ENCODE peak calls at places on chromosomes 11 and 22, in six cellular contexts. L, Z, X, C, E and W are unnamed samples.

GRCh38 chr11:77710358-77710757 is 72.8 kb upstream of the CLNS1A start:
- DNase-seq in L (no peak), Z (no peak), X (no peak), C (no peak), E (no peak), W (no peak)

GRCh38 chr11:20283475-20283874 is 80.0 kb upstream of the HTATIP2 start:
- DNase-seq in L (no peak), Z (no peak), X (no peak), C (no peak), E (no peak), W (no peak)

GRCh38 chr11:78510025-78510596 is 64.6 kb downstream of the NARS2 start:
- DNase-seq in L (no peak), Z (no peak), X (no peak), C (no peak), E (no peak), W (no peak)

GRCh38 chr11:118076754-118077281 is at the start of gene TMPRSS4:
- DNase-seq in L (peak; percentile 60), Z (no peak), X (no peak), C (no peak), E (peak; percentile 58), W (peak; percentile 91)

GRCh38 chr22:37526376-37526775 is 7.2 kb upstream of the CARD10 start:
- DNase-seq in L (no peak), Z (no peak), X (no peak), C (no peak), E (no peak), W (no peak)

GRCh38 chr11:10454902-10455631 is at the start of gene AMPD3:
- DNase-seq in L (no peak), Z (no peak), X (peak; percentile 75), C (no peak), E (no peak), W (no peak)

GRCh38 chr11:71212871-71213559 is 39.4 kb downstream of the SHANK2 start:
- DNase-seq in L (no peak), Z (no peak), X (no peak), C (no peak), E (no peak), W (no peak)

GRCh38 chr11:86118201-86118600 is 49.3 kb upstream of the PICALM start:
- DNase-seq in L (no peak), Z (no peak), X (no peak), C (no peak), E (no peak), W (no peak)

GRCh38 chr11:104159356-104159755 is 4.6 kb downstream of the PDGFD start:
- DNase-seq in L (no peak), Z (no peak), X (no peak), C (no peak), E (no peak), W (no peak)

GRCh38 chr11:41392591-41392990 is 66.9 kb downstream of the LRRC4C start:
- DNase-seq in L (no peak), Z (no peak), X (no peak), C (no peak), E (no peak), W (no peak)

GRCh38 chr22:30881361-30882180 is 87.0 kb downstream of the MORC2 start:
- DNase-seq in L (peak; percentile 34), Z (peak; percentile 41), X (no peak), C (no peak), E (peak; percentile 42), W (no peak)

GRCh38 chr11:122954455-122954854 is 27.2 kb downstream of the BSX start:
- DNase-seq in L (no peak), Z (no peak), X (no peak), C (no peak), E (no peak), W (no peak)

GRCh38 chr11:104164028-104164520 is at the start of gene PDGFD:
- DNase-seq in L (peak; percentile 59), Z (peak; percentile 58), X (peak; percentile 59), C (peak; percentile 18), E (peak; percentile 80), W (peak; percentile 46)

GRCh38 chr22:26853071-26853470 is 195.7 kb downstream of the MIAT start:
- DNase-seq in L (no peak), Z (no peak), X (no peak), C (no peak), E (no peak), W (no peak)

GRCh38 chr22:46968848-46969247 is 206.4 kb downstream of the TBC1D22A start:
- DNase-seq in L (no peak), Z (no peak), X (no peak), C (no peak), E (no peak), W (no peak)

GRCh38 chr11:130217632-130218031 is 58.0 kb downstream of the ST14 start:
- DNase-seq in L (peak; percentile 21), Z (no peak), X (no peak), C (no peak), E (no peak), W (no peak)

GRCh38 chr11:7667460-7667859 is 5.8 kb downstream of the CYB5R2 start:
- DNase-seq in L (no peak), Z (no peak), X (no peak), C (no peak), E (no peak), W (no peak)

GRCh38 chr11:4560462-4560861 is 15.5 kb downstream of the OR52M1 start:
- DNase-seq in L (no peak), Z (no peak), X (no peak), C (no peak), E (no peak), W (no peak)

GRCh38 chr22:21797444-21798221 is 62.0 kb upstream of the YPEL1 start:
- DNase-seq in L (no peak), Z (no peak), X (no peak), C (no peak), E (no peak), W (no peak)

GRCh38 chr11:117239295-117239694 is 6.8 kb downstream of the RNF214 start:
- DNase-seq in L (no peak), Z (no peak), X (no peak), C (no peak), E (no peak), W (no peak)

GRCh38 chr11:57172031-57172430 is 9.7 kb upstream of the LRRC55 start:
- DNase-seq in L (no peak), Z (no peak), X (no peak), C (no peak), E (no peak), W (no peak)

GRCh38 chr22:45891996-45892621 is 84.9 kb downstream of the WNT7B start:
- DNase-seq in L (peak; percentile 39), Z (no peak), X (peak; percentile 9), C (no peak), E (no peak), W (no peak)

GRCh38 chr11:109783842-109784241 is 309.4 kb upstream of the ZC3H12C start:
- DNase-seq in L (no peak), Z (no peak), X (no peak), C (no peak), E (no peak), W (no peak)

GRCh38 chr22:42275970-42276369 is 5.5 kb upstream of the TCF20 start:
- DNase-seq in L (no peak), Z (no peak), X (no peak), C (no peak), E (no peak), W (no peak)

GRCh38 chr22:42272431-42273004 is 2.1 kb upstream of the TCF20 start:
- DNase-seq in L (no peak), Z (no peak), X (no peak), C (no peak), E (peak; percentile 2), W (peak; percentile 36)

GRCh38 chr22:42275176-42275575 is 4.7 kb upstream of the TCF20 start:
- DNase-seq in L (no peak), Z (no peak), X (no peak), C (no peak), E (no peak), W (no peak)

GRCh38 chr22:42271906-42272305 is 1.5 kb upstream of the TCF20 start:
- DNase-seq in L (no peak), Z (no peak), X (no peak), C (no peak), E (no peak), W (peak; percentile 44)

GRCh38 chr22:42273855-42274451 is 3.5 kb upstream of the TCF20 start:
- DNase-seq in L (no peak), Z (no peak), X (no peak), C (no peak), E (no peak), W (peak; percentile 40)
- H3K27ac ChIP-seq in L (no peak overlapping the region), Z (no peak overlapping the region), X (no peak overlapping the region), C (no peak overlapping the region), E (no peak overlapping the region), W (no peak overlapping the region)

DNA sequence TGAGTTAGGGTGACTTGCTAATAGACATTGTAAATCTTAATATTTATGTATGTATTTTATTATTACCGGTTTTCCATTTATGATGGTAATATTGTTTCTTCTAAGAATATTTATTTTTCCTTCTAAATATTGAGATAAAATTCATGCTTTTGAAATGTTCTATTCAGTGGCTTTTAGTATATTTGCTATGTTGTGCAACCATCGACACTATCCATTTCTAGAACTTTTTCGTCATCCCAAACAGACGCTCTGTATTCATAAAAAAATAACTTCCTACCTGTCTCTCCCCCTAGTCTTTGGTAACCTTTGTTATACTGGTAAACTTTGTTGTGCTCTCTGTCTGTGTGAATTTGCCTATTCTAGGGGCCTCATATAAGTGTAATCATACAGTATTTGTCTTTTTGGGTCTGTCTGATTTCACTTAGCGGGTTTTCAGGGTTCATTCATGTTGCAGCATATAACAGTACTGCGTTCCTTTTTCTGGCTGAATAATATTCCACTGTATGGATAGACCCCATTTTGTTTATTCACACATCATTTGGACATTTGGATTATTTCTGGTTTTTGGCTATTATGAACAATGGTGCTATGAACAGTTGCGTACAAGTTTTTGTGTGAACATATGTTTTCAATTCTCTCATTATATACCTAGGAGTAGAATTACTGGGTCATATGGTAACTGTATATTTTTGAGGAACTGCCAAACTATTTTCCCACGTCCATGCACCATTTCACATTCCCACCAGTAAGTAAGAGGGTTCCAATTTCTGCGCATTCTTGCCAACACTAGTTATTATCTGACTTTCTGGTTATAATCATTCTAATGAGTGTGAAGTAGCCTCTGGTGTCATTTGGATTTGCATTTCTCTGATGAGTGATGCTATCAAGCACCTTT is 15.9 kb downstream of the NEAT1 start:
- DNase-seq in L (no peak), Z (no peak), X (no peak), C (no peak), E (no peak), W (no peak)
- H3K36me3 ChIP-seq in L (peaks cover 83% of the 10 kb centered on the region), Z (no peaks in the 10 kb centered on the region), X (peaks cover 100% of the 10 kb centered on the region), C (peaks cover 12% of the 10 kb centered on the region), E (peaks cover 5% of the 10 kb centered on the region), W (peaks cover 66% of the 10 kb centered on the region)

GRCh38 chr22:25281675-25282345 is 62.4 kb downstream of the CRYBB2 start:
- DNase-seq in L (no peak), Z (no peak), X (no peak), C (no peak), E (no peak), W (no peak)
- TF ChIP-seq CTCF in L (no peak), Z (no peak), X (no peak), C (no peak), E (no peak), W (no peak)

DNA sequence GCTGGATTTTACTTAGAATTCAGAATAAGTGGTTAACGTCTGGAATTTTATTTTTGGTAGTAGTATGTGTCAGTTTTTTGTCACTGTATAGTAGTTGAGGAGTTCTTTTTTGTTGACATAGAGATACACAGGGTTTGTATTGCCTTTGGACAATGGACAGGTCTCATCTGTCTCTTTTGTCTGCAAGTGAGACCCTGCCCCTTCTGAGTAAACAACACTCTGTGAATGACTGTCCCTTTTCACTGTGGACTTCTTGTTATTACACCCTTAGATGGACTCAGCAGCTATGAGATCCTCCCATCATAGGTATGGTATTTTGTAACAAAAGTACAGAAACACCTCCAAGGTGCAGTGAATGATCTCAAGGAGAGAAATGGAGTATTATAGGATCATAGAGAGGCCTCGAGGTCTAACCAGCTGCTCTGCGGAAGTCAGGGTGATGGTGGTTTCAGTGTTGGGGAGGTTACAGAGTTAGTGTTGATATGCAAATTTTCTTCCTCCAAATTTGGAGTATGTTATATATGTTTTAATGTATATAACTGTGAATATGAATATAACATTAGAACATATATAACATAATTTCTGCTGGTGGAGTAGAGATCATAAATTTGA is 7.8 kb downstream of the PPP6R3 start:
- DNase-seq in L (no peak), Z (no peak), X (no peak), C (no peak), E (no peak), W (no peak)
- H3K27ac ChIP-seq in L (no peak overlapping the region), Z (no peak overlapping the region), X (no peak overlapping the region), C (no peak overlapping the region), E (no peak overlapping the region), W (no peak overlapping the region)